ENCODE peak calls at places on chromosomes 12 and 14, in six cellular contexts. V, T, Y, K, C and J are unnamed samples.

GRCh38 chr12:42589465-42590323 is at the start of gene PRICKLE1:
- DNase-seq in V (no peak), T (peak), Y (no peak), K (peak), C (no peak), J (no peak)

GRCh38 chr14:75295061-75295461 is 16.4 kb downstream of the FOS start:
- DNase-seq in V (no peak), T (no peak), Y (no peak), K (peak), C (peak), J (no peak)

GRCh38 chr12:46332260-46332659 is 40.3 kb downstream of the SLC38A2 start:
- DNase-seq in V (no peak), T (no peak), Y (peak), K (no peak), C (no peak), J (no peak)

GRCh38 chr12:54411398-54412241 is 7.4 kb downstream of the ITGA5 start:
- DNase-seq in V (peak), T (peak), Y (peak), K (peak), C (peak), J (peak)

GRCh38 chr14:77458249-77458950 is 507 bp downstream of the AHSA1 start:
- DNase-seq in V (no peak), T (peak), Y (no peak), K (peak), C (no peak), J (no peak)

GRCh38 chr12:58285551-58285950 is 344.2 kb downstream of the ATP23 start:
- DNase-seq in V (no peak), T (no peak), Y (no peak), K (no peak), C (no peak), J (no peak)

GRCh38 chr14:103530831-103531230 is 1.8 kb downstream of the TRMT61A start:
- DNase-seq in V (no peak), T (no peak), Y (no peak), K (no peak), C (no peak), J (no peak)

GRCh38 chr14:91058017-91058675 is 2.3 kb downstream of the RPS6KA5 start:
- DNase-seq in V (no peak), T (no peak), Y (no peak), K (no peak), C (no peak), J (no peak)

GRCh38 chr12:47819902-47820630 is at the start of gene HDAC7:
- DNase-seq in V (peak), T (peak), Y (no peak), K (peak), C (peak), J (peak)

GRCh38 chr12:108117163-108117849 is 11.8 kb upstream of the WSCD2 start:
- DNase-seq in V (no peak), T (no peak), Y (no peak), K (no peak), C (no peak), J (no peak)

GRCh38 chr14:81430284-81430683 is 30.2 kb upstream of the STON2 start:
- DNase-seq in V (no peak), T (no peak), Y (no peak), K (no peak), C (no peak), J (no peak)

GRCh38 chr12:39431002-39431796 is 11.7 kb downstream of the KIF21A start:
- DNase-seq in V (no peak), T (no peak), Y (no peak), K (no peak), C (no peak), J (no peak)

GRCh38 chr12:65279387-65280112 is 1.1 kb downstream of the MSRB3 start:
- DNase-seq in V (no peak), T (peak), Y (peak), K (no peak), C (no peak), J (no peak)

GRCh38 chr14:26522985-26523384 is 74.8 kb downstream of the NOVA1 start:
- DNase-seq in V (no peak), T (no peak), Y (peak), K (no peak), C (no peak), J (peak)

GRCh38 chr14:64682173-64682710 is 22.0 kb upstream of the PLEKHG3 start:
- DNase-seq in V (no peak), T (no peak), Y (no peak), K (peak), C (no peak), J (peak)

GRCh38 chr12:62898568-62898967 is 36.4 kb downstream of the PPM1H start:
- DNase-seq in V (no peak), T (no peak), Y (no peak), K (no peak), C (no peak), J (no peak)

GRCh38 chr12:94092516-94093241 is 55.7 kb upstream of the PLXNC1 start:
- DNase-seq in V (no peak), T (no peak), Y (no peak), K (no peak), C (no peak), J (no peak)

GRCh38 chr12:7431993-7432685 is 11.8 kb downstream of the CD163L1 start:
- DNase-seq in V (no peak), T (no peak), Y (peak), K (no peak), C (no peak), J (peak)

GRCh38 chr12:31122481-31122880 is 48.8 kb downstream of the DDX11 start:
- DNase-seq in V (no peak), T (no peak), Y (no peak), K (no peak), C (no peak), J (no peak)

GRCh38 chr12:57242691-57243454 is 8.1 kb downstream of the STAC3 start:
- DNase-seq in V (peak), T (no peak), Y (no peak), K (no peak), C (no peak), J (no peak)

GRCh38 chr12:100632445-100632892 is 59.0 kb downstream of the GAS2L3 start:
- DNase-seq in V (no peak), T (no peak), Y (no peak), K (no peak), C (no peak), J (no peak)

GRCh38 chr12:113227169-113227568 is 5.9 kb downstream of the TPCN1 start:
- DNase-seq in V (no peak), T (no peak), Y (no peak), K (no peak), C (no peak), J (no peak)

GRCh38 chr12:57198329-57198728 is 18.3 kb upstream of the NXPH4 start:
- DNase-seq in V (no peak), T (no peak), Y (no peak), K (no peak), C (no peak), J (no peak)

GRCh38 chr12:103326190-103326589 is 169.6 kb downstream of the C12orf42 start:
- DNase-seq in V (no peak), T (peak), Y (no peak), K (no peak), C (no peak), J (no peak)

GRCh38 chr14:55103005-55103640 is 25.9 kb upstream of the LGALS3 start:
- DNase-seq in V (peak), T (peak), Y (peak), K (peak), C (peak), J (peak)

GRCh38 chr12:45477526-45477925 is 252.0 kb upstream of the ARID2 start:
- DNase-seq in V (no peak), T (no peak), Y (no peak), K (no peak), C (no peak), J (peak)